ENCODE peak calls at places on chromosomes 12 and 14, in six cellular contexts. One of them, this sample, is unnamed.

GRCh38 chr12:26091837-26092236 is 33.0 kb downstream of the BHLHE41 start:
- DNase-seq in fibroblast of lung: peak
- DNase-seq in left ventricle myocardium inferior: no peak
- DNase-seq in Calu3: no peak
- DNase-seq in GM13977: no peak
- DNase-seq in nephron progenitor cell: no peak
- DNase-seq in this sample: no peak

GRCh38 chr12:39780527-39781446 is 161.2 kb upstream of the ABCD2 start:
- DNase-seq in fibroblast of lung: peak
- DNase-seq in left ventricle myocardium inferior: no peak
- DNase-seq in Calu3: no peak
- DNase-seq in GM13977: no peak
- DNase-seq in nephron progenitor cell: no peak
- DNase-seq in this sample: no peak

GRCh38 chr14:33454707-33455106 is 496.2 kb downstream of the EGLN3 start:
- DNase-seq in fibroblast of lung: no peak
- DNase-seq in left ventricle myocardium inferior: no peak
- DNase-seq in Calu3: no peak
- DNase-seq in GM13977: no peak
- DNase-seq in nephron progenitor cell: no peak
- DNase-seq in this sample: no peak

GRCh38 chr14:90017371-90017770 is 44.4 kb upstream of the KCNK13 start:
- DNase-seq in fibroblast of lung: no peak
- DNase-seq in left ventricle myocardium inferior: no peak
- DNase-seq in Calu3: no peak
- DNase-seq in GM13977: no peak
- DNase-seq in nephron progenitor cell: no peak
- DNase-seq in this sample: no peak

GRCh38 chr12:2752676-2753371 is 41.9 kb upstream of the FKBP4 start:
- DNase-seq in fibroblast of lung: peak
- DNase-seq in left ventricle myocardium inferior: peak
- DNase-seq in Calu3: peak
- DNase-seq in GM13977: peak
- DNase-seq in nephron progenitor cell: peak
- DNase-seq in this sample: peak

GRCh38 chr12:124026755-124027745 is 54.0 kb downstream of the ZNF664 start:
- DNase-seq in fibroblast of lung: peak
- DNase-seq in left ventricle myocardium inferior: no peak
- DNase-seq in Calu3: no peak
- DNase-seq in GM13977: no peak
- DNase-seq in nephron progenitor cell: no peak
- DNase-seq in this sample: no peak

GRCh38 chr12:39972119-39972518 is 133.8 kb downstream of the SLC2A13 start:
- DNase-seq in fibroblast of lung: peak
- DNase-seq in left ventricle myocardium inferior: no peak
- DNase-seq in Calu3: no peak
- DNase-seq in GM13977: no peak
- DNase-seq in nephron progenitor cell: no peak
- DNase-seq in this sample: no peak

GRCh38 chr14:45253754-45254300 is 825 bp upstream of the MIS18BP1 start:
- DNase-seq in fibroblast of lung: no peak
- DNase-seq in left ventricle myocardium inferior: peak
- DNase-seq in Calu3: peak
- DNase-seq in GM13977: no peak
- DNase-seq in nephron progenitor cell: no peak
- DNase-seq in this sample: no peak

GRCh38 chr12:74285773-74286172 is 251.9 kb upstream of the ATXN7L3B start:
- DNase-seq in fibroblast of lung: no peak
- DNase-seq in left ventricle myocardium inferior: no peak
- DNase-seq in Calu3: no peak
- DNase-seq in GM13977: no peak
- DNase-seq in nephron progenitor cell: no peak
- DNase-seq in this sample: no peak

GRCh38 chr14:52692248-52692962 is 3.0 kb downstream of the ERO1A start:
- DNase-seq in fibroblast of lung: peak
- DNase-seq in left ventricle myocardium inferior: no peak
- DNase-seq in Calu3: no peak
- DNase-seq in GM13977: no peak
- DNase-seq in nephron progenitor cell: no peak
- DNase-seq in this sample: no peak

GRCh38 chr14:52695481-52696091 is at the start of gene ERO1A:
- DNase-seq in fibroblast of lung: peak
- DNase-seq in left ventricle myocardium inferior: peak
- DNase-seq in Calu3: peak
- DNase-seq in GM13977: peak
- DNase-seq in nephron progenitor cell: peak
- DNase-seq in this sample: peak

GRCh38 chr14:52693532-52693931 is 1.8 kb downstream of the ERO1A start:
- DNase-seq in fibroblast of lung: no peak
- DNase-seq in left ventricle myocardium inferior: no peak
- DNase-seq in Calu3: no peak
- DNase-seq in GM13977: no peak
- DNase-seq in nephron progenitor cell: no peak
- DNase-seq in this sample: no peak

GRCh38 chr14:52693004-52693403 is 2.4 kb downstream of the ERO1A start:
- DNase-seq in fibroblast of lung: no peak
- DNase-seq in left ventricle myocardium inferior: no peak
- DNase-seq in Calu3: no peak
- DNase-seq in GM13977: no peak
- DNase-seq in nephron progenitor cell: no peak
- DNase-seq in this sample: no peak

GRCh38 chr14:52694761-52695480 is 437 bp downstream of the ERO1A start:
- DNase-seq in fibroblast of lung: peak
- DNase-seq in left ventricle myocardium inferior: peak
- DNase-seq in Calu3: peak
- DNase-seq in GM13977: peak
- DNase-seq in nephron progenitor cell: peak
- DNase-seq in this sample: no peak
- TF ChIP-seq CTCF in fibroblast of lung: no peak
- TF ChIP-seq CTCF in left ventricle myocardium inferior: no peak
- TF ChIP-seq CTCF in Calu3: no peak
- TF ChIP-seq CTCF in GM13977: no peak
- TF ChIP-seq CTCF in nephron progenitor cell: no peak
- TF ChIP-seq CTCF in this sample: no peak

DNA sequence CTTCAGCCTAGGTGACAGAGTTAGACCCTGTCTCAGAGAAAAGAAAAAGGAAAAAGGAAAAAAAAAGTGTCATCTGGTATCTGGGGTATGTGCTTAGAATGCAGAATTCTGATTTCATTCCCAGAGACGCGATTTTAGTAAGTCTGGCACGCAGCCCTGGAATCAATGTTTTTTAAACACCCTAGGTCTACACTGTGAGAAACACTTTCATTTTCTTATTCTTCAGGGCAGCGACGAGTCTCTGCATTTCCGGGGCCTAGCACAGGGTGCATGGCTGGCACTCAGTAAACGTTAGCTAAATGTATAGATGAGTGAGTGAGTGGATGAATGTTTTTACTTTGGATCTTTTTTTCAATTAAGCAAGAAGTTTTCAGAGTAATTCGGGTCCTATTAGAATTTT is 243.7 kb upstream of the PWP1 start:
- DNase-seq in fibroblast of lung: peak
- DNase-seq in left ventricle myocardium inferior: no peak
- DNase-seq in Calu3: no peak
- DNase-seq in GM13977: no peak
- DNase-seq in nephron progenitor cell: no peak
- DNase-seq in this sample: no peak
- TF ChIP-seq CTCF in fibroblast of lung: no peak
- TF ChIP-seq CTCF in left ventricle myocardium inferior: no peak
- TF ChIP-seq CTCF in Calu3: no peak
- TF ChIP-seq CTCF in GM13977: no peak
- TF ChIP-seq CTCF in nephron progenitor cell: no peak
- TF ChIP-seq CTCF in this sample: no peak

GRCh38 chr12:132548430-132549058 is 58.6 kb downstream of the FBRSL1 start:
- DNase-seq in fibroblast of lung: no peak
- DNase-seq in left ventricle myocardium inferior: no peak
- DNase-seq in Calu3: no peak
- DNase-seq in GM13977: no peak
- DNase-seq in nephron progenitor cell: no peak
- DNase-seq in this sample: no peak
- TF ChIP-seq CTCF in fibroblast of lung: no peak
- TF ChIP-seq CTCF in left ventricle myocardium inferior: no peak
- TF ChIP-seq CTCF in Calu3: no peak
- TF ChIP-seq CTCF in GM13977: no peak
- TF ChIP-seq CTCF in nephron progenitor cell: no peak
- TF ChIP-seq CTCF in this sample: no peak

GRCh38 chr12:118853634-118854033 is 127.7 kb upstream of the SRRM4 start:
- DNase-seq in fibroblast of lung: no peak
- DNase-seq in left ventricle myocardium inferior: no peak
- DNase-seq in Calu3: no peak
- DNase-seq in GM13977: no peak
- DNase-seq in nephron progenitor cell: no peak
- DNase-seq in this sample: no peak
- TF ChIP-seq CTCF in fibroblast of lung: no peak
- TF ChIP-seq CTCF in left ventricle myocardium inferior: peak
- TF ChIP-seq CTCF in Calu3: no peak
- TF ChIP-seq CTCF in GM13977: no peak
- TF ChIP-seq CTCF in nephron progenitor cell: peak
- TF ChIP-seq CTCF in this sample: no peak

DNA sequence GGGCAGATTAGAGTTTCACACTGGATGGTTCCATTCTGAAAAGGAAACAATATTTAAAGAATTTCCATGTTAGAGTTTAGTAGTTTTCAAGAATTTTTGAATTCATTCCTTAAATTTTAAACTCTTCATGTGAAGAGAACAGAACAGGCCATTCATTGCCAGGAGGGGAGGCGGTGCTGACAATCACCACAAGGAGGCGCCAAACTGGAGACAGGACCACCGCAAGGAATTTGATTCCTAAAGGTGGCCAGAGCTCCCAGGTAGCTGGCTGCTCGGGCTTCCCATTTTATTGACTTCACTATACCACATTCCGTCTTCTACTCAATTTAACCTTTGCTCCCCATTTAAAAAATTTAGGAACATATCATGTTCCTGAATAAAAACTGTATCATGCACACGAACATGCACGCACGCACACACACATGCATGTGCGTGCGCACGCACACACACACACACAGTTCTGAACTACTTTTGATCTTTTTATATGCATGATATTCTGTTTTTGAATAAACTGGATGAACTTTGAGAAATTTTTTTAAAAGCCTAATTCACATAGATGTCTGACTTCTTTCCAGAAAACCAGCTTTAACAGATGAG is 101.2 kb downstream of the NELL2 start:
- DNase-seq in fibroblast of lung: no peak
- DNase-seq in left ventricle myocardium inferior: no peak
- DNase-seq in Calu3: peak
- DNase-seq in GM13977: peak
- DNase-seq in nephron progenitor cell: peak
- DNase-seq in this sample: no peak
- TF ChIP-seq CTCF in fibroblast of lung: peak
- TF ChIP-seq CTCF in left ventricle myocardium inferior: peak
- TF ChIP-seq CTCF in Calu3: peak
- TF ChIP-seq CTCF in GM13977: peak
- TF ChIP-seq CTCF in nephron progenitor cell: peak
- TF ChIP-seq CTCF in this sample: peak

DNA sequence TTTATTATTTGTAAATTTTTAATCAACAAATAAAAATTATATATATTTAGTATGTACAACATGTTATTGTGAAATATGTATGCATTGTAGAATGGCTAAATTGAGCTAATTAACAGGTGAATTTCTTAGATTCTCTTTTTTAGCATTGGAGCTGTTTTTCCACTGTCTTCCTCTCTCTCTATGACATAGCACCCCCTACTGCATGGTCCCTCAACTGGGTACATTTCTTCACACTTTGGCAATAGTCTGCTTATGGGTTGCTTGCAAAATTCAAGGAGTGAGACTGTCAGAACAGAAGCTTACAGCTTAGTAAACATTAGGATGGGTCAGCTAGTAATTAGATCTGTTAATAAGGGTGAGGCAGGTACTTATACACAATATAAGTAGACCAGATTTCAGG is 658.5 kb upstream of the MGAT4C start:
- DNase-seq in fibroblast of lung: peak
- DNase-seq in left ventricle myocardium inferior: no peak
- DNase-seq in Calu3: peak
- DNase-seq in GM13977: peak
- DNase-seq in nephron progenitor cell: peak
- DNase-seq in this sample: no peak
- TF ChIP-seq CTCF in fibroblast of lung: peak
- TF ChIP-seq CTCF in left ventricle myocardium inferior: peak
- TF ChIP-seq CTCF in Calu3: peak
- TF ChIP-seq CTCF in GM13977: peak
- TF ChIP-seq CTCF in nephron progenitor cell: peak
- TF ChIP-seq CTCF in this sample: no peak

GRCh38 chr12:6351622-6352021 is 9.7 kb upstream of the TNFRSF1A start:
- DNase-seq in fibroblast of lung: no peak
- DNase-seq in left ventricle myocardium inferior: no peak
- DNase-seq in Calu3: no peak
- DNase-seq in GM13977: no peak
- DNase-seq in nephron progenitor cell: no peak
- DNase-seq in this sample: no peak

GRCh38 chr12:6355491-6356373 is 13.9 kb upstream of the TNFRSF1A start:
- DNase-seq in fibroblast of lung: no peak
- DNase-seq in left ventricle myocardium inferior: no peak
- DNase-seq in Calu3: no peak
- DNase-seq in GM13977: no peak
- DNase-seq in nephron progenitor cell: no peak
- DNase-seq in this sample: no peak

GRCh38 chr12:6352198-6353173 is 10.6 kb upstream of the TNFRSF1A start:
- DNase-seq in fibroblast of lung: no peak
- DNase-seq in left ventricle myocardium inferior: no peak
- DNase-seq in Calu3: no peak
- DNase-seq in GM13977: no peak
- DNase-seq in nephron progenitor cell: no peak
- DNase-seq in this sample: no peak

GRCh38 chr12:6356374-6356820 is 14.5 kb upstream of the TNFRSF1A start:
- DNase-seq in fibroblast of lung: no peak
- DNase-seq in left ventricle myocardium inferior: no peak
- DNase-seq in Calu3: no peak
- DNase-seq in GM13977: no peak
- DNase-seq in nephron progenitor cell: no peak
- DNase-seq in this sample: no peak

DNA sequence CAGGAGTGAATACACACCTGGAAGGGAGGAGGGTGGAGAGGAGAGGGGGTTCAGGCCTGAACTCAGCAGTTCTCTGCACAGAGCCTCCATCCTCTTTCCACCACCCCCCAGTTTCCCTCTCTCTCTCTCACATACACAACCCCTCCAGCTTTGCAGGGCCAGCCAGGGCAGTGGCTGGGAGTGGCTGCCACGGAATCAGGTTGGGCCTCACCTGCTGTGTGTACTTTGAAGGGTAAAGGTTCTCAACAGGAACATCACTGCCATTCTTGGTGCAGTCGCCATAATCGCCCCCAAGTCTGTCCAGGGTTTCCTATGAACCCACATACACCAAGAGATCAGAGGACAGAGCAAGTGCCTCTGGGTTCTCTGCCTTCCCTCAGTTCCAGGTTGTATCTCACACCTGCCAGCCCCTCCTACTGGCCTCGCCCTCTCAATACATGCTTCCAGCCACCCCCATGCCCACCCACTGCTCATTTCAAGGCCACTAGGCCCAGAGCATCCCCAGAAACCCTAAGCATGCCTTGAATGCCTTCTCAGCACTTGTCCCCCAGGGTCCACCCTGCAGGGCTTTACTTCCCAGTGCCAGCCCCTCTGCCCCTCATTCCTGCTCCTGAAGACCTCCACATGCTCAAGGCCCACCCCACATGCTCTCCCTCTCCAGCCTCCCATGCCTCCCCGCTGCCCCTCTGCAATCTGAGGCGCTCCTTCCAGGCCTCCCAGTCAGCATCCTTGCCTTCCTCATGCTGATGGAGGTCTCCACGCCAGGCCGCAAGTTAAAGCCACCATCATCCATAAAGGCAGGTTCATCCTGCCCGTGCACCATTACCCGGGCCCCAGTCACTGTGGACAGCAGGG is 12.9 kb upstream of the TNFRSF1A start:
- DNase-seq in fibroblast of lung: no peak
- DNase-seq in left ventricle myocardium inferior: no peak
- DNase-seq in Calu3: no peak
- DNase-seq in GM13977: no peak
- DNase-seq in nephron progenitor cell: no peak
- DNase-seq in this sample: no peak
- TF ChIP-seq CTCF in fibroblast of lung: no peak
- TF ChIP-seq CTCF in left ventricle myocardium inferior: no peak
- TF ChIP-seq CTCF in Calu3: no peak
- TF ChIP-seq CTCF in GM13977: no peak
- TF ChIP-seq CTCF in nephron progenitor cell: no peak
- TF ChIP-seq CTCF in this sample: no peak

This sample was measured in activated B cell treated with CpG ODN at 0.5 μM for 24 hours.